ENCODE peak calls at places on chromosomes 5 and 9, in six cellular contexts. I, U, K, O, N and L are unnamed samples.

GRCh38 chr5:157290156-157290980 is 24.4 kb downstream of the CYFIP2 start:
- DNase-seq in K (no peak), I (no peak), O (no peak), N (no peak), U (no peak), L (no peak)

GRCh38 chr9:21598749-21599148 is 116.6 kb upstream of the IFNE start:
- DNase-seq in K (no peak), U (no peak), O (no peak), I (no peak), N (no peak), L (no peak)

GRCh38 chr5:171913987-171914273 is 92.5 kb downstream of the FBXW11 start:
- DNase-seq in I (no peak), N (no peak), U (no peak), O (no peak), K (no peak), L (no peak)

GRCh38 chr9:119268985-119269384 is 100.2 kb downstream of the BRINP1 start:
- DNase-seq in K (no peak), I (no peak), O (no peak), U (no peak), N (no peak), L (no peak)

GRCh38 chr5:142941217-142941616 is 171.0 kb downstream of the ARHGAP26 start:
- DNase-seq in I (no peak), K (no peak), O (no peak), U (no peak), N (no peak), L (no peak)

GRCh38 chr5:107331312-107331711 is 339.4 kb downstream of the EFNA5 start:
- DNase-seq in N (no peak), O (no peak), K (no peak), U (no peak), I (no peak), L (no peak)

GRCh38 chr5:158701406-158702177 is 398.1 kb downstream of the EBF1 start:
- DNase-seq in K (peak; percentile 56), O (no peak), U (no peak), N (no peak), I (no peak), L (no peak)

GRCh38 chr9:87889065-87889881 is 6.6 kb downstream of the SPATA31E1 start:
- DNase-seq in O (no peak), N (no peak), K (no peak), U (no peak), I (peak; percentile 43), L (no peak)

GRCh38 chr9:4298255-4299005 is 1.4 kb downstream of the GLIS3 start:
- DNase-seq in K (peak; percentile 42), N (no peak), I (peak; percentile 72), O (no peak), U (no peak), L (no peak)
- H3K27me3 ChIP-seq in K (no peaks in the 10 kb centered on the region), N (no peaks in the 10 kb centered on the region), I (no peaks in the 10 kb centered on the region), O (no peaks in the 10 kb centered on the region), U (no peaks in the 10 kb centered on the region), L (no peaks in the 10 kb centered on the region)

DNA sequence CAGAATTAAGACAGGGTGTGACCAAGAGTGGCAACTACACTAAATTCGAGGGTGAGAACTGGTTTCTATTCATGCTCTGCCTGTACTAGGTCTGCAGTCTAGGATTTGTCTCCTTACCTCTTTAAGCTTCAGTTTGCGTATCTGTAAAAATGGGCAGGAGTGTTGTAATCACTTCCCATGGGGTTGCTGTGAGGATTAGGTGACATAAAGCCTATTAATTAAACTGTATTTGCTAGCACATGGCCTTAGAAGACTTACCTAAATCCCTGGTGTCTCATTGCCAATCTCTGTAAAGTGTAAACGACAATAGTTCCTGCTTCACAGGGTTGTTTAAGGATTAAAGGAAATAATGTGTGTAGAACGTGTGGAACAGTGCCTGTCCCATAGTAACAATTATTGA is 193.6 kb downstream of the DRD1 start:
- DNase-seq in U (no peak), N (no peak), K (no peak), O (no peak), I (no peak), L (no peak)
- H3K27me3 ChIP-seq in U (no peaks in the 10 kb centered on the region), N (peaks cover 4% of the 10 kb centered on the region), K (no peaks in the 10 kb centered on the region), O (no peaks in the 10 kb centered on the region), I (no peaks in the 10 kb centered on the region), L (no peaks in the 10 kb centered on the region)

GRCh38 chr9:135752281-135753204 is 50.6 kb downstream of the KCNT1 start:
- DNase-seq in N (no peak), U (no peak), I (no peak), K (no peak), O (no peak), L (no peak)

GRCh38 chr9:135750786-135751185 is 48.8 kb downstream of the KCNT1 start:
- DNase-seq in K (no peak), U (no peak), I (no peak), N (no peak), O (no peak), L (no peak)

GRCh38 chr9:135756576-135756975 is 54.6 kb downstream of the KCNT1 start:
- DNase-seq in I (no peak), N (no peak), O (no peak), K (no peak), U (no peak), L (no peak)

GRCh38 chr9:135751501-135751900 is 49.5 kb downstream of the KCNT1 start:
- DNase-seq in O (no peak), U (no peak), N (no peak), K (no peak), I (no peak), L (no peak)

DNA sequence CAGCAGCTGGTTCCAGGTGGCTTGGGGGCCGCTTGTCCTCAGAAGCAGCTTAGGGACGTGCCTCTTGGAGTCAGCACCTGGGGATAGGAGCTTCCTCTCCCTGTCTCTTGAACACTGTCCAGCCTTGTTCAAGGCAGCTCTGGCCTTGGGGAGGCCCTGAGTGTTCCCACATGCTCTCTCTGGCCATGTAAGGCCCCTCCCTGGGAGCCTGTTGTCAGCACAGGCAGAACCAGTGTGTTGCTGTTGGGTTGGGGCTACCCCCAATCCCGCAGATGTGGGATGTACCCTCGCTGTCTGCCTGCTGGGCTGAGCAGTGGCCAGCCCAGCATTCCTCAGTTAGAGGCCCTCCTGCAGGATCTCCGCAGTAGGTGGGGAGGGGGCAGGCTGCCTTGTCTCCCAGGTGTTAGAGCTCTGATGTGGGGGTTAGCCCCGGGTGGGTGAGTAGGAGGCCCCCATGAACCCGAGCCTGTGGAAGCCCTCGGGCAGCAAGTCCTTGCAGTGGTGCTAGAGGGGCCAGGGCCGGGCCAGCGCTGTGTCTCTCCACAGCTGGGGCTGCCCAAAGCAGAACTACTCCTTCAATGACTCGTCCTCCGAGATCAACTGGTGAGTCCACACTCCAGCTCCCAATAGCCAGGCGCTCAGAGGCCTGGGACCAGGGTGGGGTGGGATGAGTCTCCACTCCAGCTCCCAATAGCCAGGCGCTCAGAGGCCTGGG is 51.6 kb downstream of the KCNT1 start:
- DNase-seq in K (no peak), O (no peak), U (no peak), N (no peak), I (no peak), L (no peak)
- H3K27me3 ChIP-seq in K (no peaks in the 10 kb centered on the region), O (no peaks in the 10 kb centered on the region), U (no peaks in the 10 kb centered on the region), N (no peaks in the 10 kb centered on the region), I (no peaks in the 10 kb centered on the region), L (no peaks in the 10 kb centered on the region)

GRCh38 chr5:140883373-140883772 is 1.4 kb downstream of the PCDHA13 start:
- DNase-seq in O (peak; percentile 60), K (no peak), U (no peak), I (no peak), N (no peak), L (no peak)
- H3K27me3 ChIP-seq in O (peaks cover 28% of the 10 kb centered on the region), K (no peaks in the 10 kb centered on the region), U (no peaks in the 10 kb centered on the region), I (peaks cover 3% of the 10 kb centered on the region), N (no peaks in the 10 kb centered on the region), L (no peaks in the 10 kb centered on the region)

GRCh38 chr5:112420111-112420864 is 1.2 kb upstream of the EPB41L4A start:
- DNase-seq in K (peak; percentile 66), I (peak; percentile 91), O (peak; percentile 79), U (peak; percentile 12), N (peak; percentile 56), L (no peak)
- H3K27me3 ChIP-seq in K (no peaks in the 10 kb centered on the region), I (no peaks in the 10 kb centered on the region), O (peaks cover 31% of the 10 kb centered on the region), U (peaks cover 40% of the 10 kb centered on the region), N (peaks cover 3% of the 10 kb centered on the region), L (peaks cover 30% of the 10 kb centered on the region)

DNA sequence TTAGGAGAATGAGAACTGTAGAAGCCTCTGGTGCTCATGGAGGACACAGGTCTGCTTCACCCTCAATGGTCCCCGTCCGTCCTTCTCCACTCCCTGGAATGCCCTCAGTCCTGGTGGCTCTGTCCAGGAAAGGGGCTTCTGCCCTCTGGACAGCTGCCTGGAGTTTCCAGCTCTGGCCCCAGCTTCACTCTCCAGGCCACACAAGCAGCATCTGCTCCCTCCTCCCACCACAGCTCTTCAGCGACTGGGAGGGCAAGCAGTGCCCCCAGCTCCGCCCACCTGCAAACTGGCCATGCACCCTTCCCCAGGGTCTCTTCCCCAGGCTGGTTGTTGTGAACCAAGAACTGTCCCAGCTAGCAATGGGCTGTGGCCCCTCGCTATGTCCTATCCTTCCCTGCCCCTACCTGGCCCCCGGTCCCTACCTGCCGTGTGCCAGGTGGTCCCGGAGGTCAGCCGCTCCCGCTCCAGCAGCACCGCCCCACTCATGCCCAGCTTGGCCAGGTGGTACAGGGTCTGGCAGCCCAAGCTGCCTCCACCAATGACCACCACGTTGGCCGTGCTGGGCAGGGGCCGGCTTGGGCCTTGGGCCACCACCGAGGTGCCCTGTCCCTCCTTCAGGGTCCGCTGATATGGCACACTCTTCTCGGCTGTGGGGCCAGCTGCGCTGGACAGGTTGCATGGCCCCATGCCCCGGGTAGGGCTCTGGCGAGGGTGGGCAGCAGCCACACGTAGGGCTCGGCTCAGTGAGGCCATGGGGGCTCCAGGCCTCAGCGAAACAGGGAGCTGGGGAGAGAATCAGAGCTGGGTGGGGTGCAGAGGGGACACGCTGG is 4.5 kb downstream of the SARDH start:
- DNase-seq in I (peak; percentile 61), N (no peak), O (peak; percentile 41), U (no peak), K (no peak), L (no peak)
- H3K27me3 ChIP-seq in I (no peaks in the 10 kb centered on the region), N (no peaks in the 10 kb centered on the region), O (no peaks in the 10 kb centered on the region), U (no peaks in the 10 kb centered on the region), K (peaks cover 2% of the 10 kb centered on the region), L (peaks cover 8% of the 10 kb centered on the region)

GRCh38 chr5:538271-538771 is 14.1 kb upstream of the SLC9A3 start:
- DNase-seq in N (no peak), I (peak; percentile 64), K (no peak), U (no peak), O (peak; percentile 67), L (no peak)

GRCh38 chr5:540215-541147 is 16.2 kb upstream of the SLC9A3 start:
- DNase-seq in N (no peak), O (peak; percentile 71), U (no peak), I (peak; percentile 68), K (no peak), L (no peak)

GRCh38 chr5:538801-539468 is 14.7 kb upstream of the SLC9A3 start:
- DNase-seq in I (peak; percentile 67), N (no peak), K (no peak), O (peak; percentile 65), U (no peak), L (no peak)

GRCh38 chr5:541148-541887 is 17.1 kb upstream of the SLC9A3 start:
- DNase-seq in K (no peak), I (peak; percentile 63), N (no peak), U (no peak), O (no peak), L (no peak)

GRCh38 chr5:539469-540214 is 15.4 kb upstream of the SLC9A3 start:
- DNase-seq in K (no peak), U (no peak), O (peak; percentile 57), I (peak; percentile 66), N (no peak), L (no peak)
- H3K27me3 ChIP-seq in K (peaks cover 8% of the 10 kb centered on the region), U (no peaks in the 10 kb centered on the region), O (peaks cover 33% of the 10 kb centered on the region), I (peaks cover 6% of the 10 kb centered on the region), N (no peaks in the 10 kb centered on the region), L (peaks cover 33% of the 10 kb centered on the region)